ENCODE peak calls at places on chromosomes 11 and 22, in four cellular contexts. V is H1, G is K562, B is HepG2. C is an unnamed sample.

GRCh38 chr22:38924197-38924952 is 33.0 kb upstream of the APOBEC3A start:
- DNase-seq in V (no peak), G (no peak), B (peak), C (peak)

GRCh38 chr22:17366830-17367229 is 2.4 kb upstream of the CECR2 start:
- DNase-seq in V (peak), G (peak), B (no peak), C (peak)

GRCh38 chr11:13183094-13183825 is 94.3 kb upstream of the BMAL1 start:
- DNase-seq in V (no peak), B (peak), G (no peak), C (no peak)

GRCh38 chr22:37172266-37173245 is 15.5 kb downstream of the C1QTNF6 start:
- DNase-seq in G (no peak), B (no peak), V (no peak), C (no peak)

GRCh38 chr11:59185412-59185811 is 13.5 kb downstream of the DTX4 start:
- DNase-seq in B (no peak), V (no peak), G (no peak), C (no peak)

GRCh38 chr11:61270354-61271070 is 24.6 kb downstream of the VWCE start:
- DNase-seq in B (no peak), G (no peak), V (no peak), C (no peak)

GRCh38 chr11:68357568-68357967 is 45.2 kb downstream of the LRP5 start:
- DNase-seq in B (no peak), G (no peak), V (no peak), C (no peak)

GRCh38 chr11:47078751-47079524 is 97.7 kb downstream of the ARFGAP2 start:
- DNase-seq in G (no peak), B (no peak), V (no peak), C (no peak)

GRCh38 chr11:75293903-75294302 is 53.3 kb downstream of the TPBGL start:
- DNase-seq in B (no peak), G (peak), V (no peak), C (no peak)

GRCh38 chr22:23751441-23751996 is 607 bp upstream of the ZNF70 start:
- DNase-seq in V (no peak), B (no peak), G (no peak), C (no peak)

DNA sequence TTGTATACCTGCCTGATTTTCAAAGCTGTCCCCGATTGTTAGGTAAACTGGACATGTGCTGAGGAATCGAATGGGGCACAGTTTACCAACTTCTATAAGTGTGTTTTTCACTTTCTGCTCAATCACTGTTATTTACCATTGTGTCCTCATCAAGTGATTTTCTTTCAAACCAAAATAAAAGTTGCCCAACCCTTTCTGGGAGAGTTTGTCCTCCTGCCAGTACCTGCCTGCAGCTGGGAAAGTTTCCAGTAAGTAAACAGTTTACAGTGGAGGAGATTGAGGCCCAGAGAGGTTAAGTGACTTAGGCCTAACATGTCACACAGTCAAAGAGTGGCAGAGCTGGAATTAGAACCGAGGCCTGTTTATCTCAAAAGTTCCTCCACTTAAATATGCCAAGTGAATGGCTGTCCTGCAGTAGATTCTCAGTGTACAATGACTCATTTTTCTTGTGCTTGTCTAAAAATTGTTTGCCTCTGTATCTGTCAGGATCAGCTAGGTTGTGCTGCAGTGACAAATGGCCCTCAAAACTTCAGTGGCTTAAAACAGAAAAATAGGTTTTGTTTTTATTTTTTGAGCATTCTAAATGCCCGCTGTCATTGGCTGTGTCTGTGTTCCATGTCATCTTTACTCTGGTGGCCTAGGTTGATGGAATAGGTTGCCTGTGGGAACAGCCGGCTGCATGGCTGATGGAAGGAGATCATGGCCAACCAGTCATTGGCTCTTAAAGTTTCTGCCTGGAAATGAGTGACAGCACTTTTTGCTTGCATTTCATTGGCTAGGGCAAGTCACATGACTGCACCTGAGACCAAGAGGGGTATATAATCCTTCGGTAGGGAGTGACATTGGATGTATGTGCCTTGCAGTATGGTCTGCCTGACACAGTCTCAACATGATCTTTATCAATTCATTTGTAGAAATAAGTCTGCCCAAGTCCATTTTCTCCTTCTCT is 61.8 kb upstream of the CRYBB3 start:
- DNase-seq in B (no peak), V (no peak), G (no peak), C (peak)
- TF ChIP-seq FOSL1 in B (no peak), V (no peak), G (no peak), C (no peak)

GRCh38 chr11:28342704-28343103 is 234.5 kb downstream of the METTL15 start:
- DNase-seq in V (no peak), B (no peak), G (no peak), C (no peak)
- H3K9ac ChIP-seq in V (no peak), B (no peak), G (no peak), C (no peak)

GRCh38 chr11:73372371-73372993 is 3.7 kb upstream of the RELT start:
- DNase-seq in B (peak), V (peak), G (no peak), C (peak)
- TF ChIP-seq CTCF in B (peak), V (peak), G (peak), C (peak)

GRCh38 chr11:122069946-122070345 is 46.1 kb downstream of the BLID start:
- DNase-seq in V (no peak), G (no peak), B (peak), C (no peak)
- TF ChIP-seq FOSL1 in V (no peak), G (no peak), B (no peak), C (no peak)

GRCh38 chr11:65311197-65311631 is 3.5 kb upstream of the CDC42EP2 start:
- DNase-seq in B (no peak), V (no peak), G (no peak), C (no peak)
- H3K9ac ChIP-seq in B (no peak), V (no peak), G (peak), C (no peak)

DNA sequence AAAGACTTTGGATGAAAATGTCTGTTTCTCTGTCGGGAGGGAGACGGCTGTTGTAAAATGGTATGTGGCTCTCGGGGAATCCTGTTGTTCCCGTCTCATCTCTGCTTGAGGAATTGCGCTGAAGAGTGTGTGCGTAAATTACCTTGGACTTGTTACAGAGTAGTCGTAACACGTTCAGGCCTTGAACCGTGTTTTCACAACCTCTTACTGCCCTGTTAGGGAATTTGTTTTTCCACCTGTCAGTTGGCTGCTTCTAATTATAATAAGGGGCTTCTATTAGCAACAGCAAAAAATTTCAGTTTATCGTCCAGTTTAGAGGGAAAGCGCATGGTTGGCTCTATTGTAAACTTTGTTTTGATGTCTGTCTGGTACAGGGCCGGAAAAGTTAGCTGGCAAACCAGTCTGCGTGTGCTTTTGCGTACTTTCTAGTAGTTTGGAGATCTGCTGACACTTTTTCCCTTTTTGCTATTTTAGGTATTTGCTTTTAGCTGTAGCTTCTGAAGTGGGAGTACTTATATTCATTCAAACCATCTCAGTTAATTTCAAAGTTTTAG is 1.5 kb downstream of the HIPK3 start:
- DNase-seq in G (no peak), B (peak), V (no peak), C (no peak)
- TF ChIP-seq CTCF in G (no peak), B (no peak), V (no peak), C (no peak)

GRCh38 chr11:57100638-57101312 is 81.0 kb upstream of the LRRC55 start:
- DNase-seq in B (no peak), V (no peak), G (no peak), C (no peak)
- TF ChIP-seq FOSL1 in B (no peak), V (no peak), G (no peak), C (no peak)

GRCh38 chr11:122741613-122742012 is 86.1 kb downstream of the UBASH3B start:
- DNase-seq in B (no peak), G (no peak), V (no peak), C (no peak)

GRCh38 chr11:122743949-122744876 is 88.7 kb downstream of the UBASH3B start:
- DNase-seq in G (no peak), V (no peak), B (no peak), C (no peak)

GRCh38 chr11:122742350-122742749 is 86.8 kb downstream of the UBASH3B start:
- DNase-seq in G (no peak), V (no peak), B (no peak), C (no peak)

GRCh38 chr11:122745111-122745510 is 89.6 kb downstream of the UBASH3B start:
- DNase-seq in B (no peak), G (no peak), V (no peak), C (no peak)

DNA sequence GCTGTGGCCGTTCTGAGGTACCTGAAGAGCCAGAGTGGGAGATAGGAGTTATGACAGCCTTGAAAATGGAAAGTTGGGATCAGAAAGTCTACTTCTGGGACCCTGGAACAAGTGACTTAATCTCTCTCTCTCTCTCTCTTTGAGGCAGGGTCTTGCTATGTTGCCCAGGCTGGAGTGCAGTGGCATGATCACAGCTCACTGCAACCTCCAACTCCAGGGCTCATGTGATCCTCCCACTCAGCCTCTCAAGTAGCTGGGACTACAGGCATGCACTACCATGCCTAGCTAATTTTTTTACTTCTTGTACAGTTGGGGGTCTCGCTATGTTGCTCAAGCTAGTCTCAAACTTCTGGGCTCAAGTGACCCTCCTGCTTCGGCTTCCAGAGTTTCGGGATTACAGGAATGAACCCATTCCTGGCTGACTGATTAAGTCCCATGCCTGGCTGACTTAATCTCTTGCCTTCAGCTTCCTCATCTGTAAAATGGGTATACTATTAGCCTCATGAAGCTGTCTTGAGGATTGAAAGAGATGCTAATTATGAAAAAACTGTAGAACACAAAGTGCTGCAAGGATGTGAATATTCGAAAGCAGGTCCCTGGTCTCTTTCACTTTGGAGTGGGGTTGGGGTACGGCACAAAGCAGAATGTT is 87.7 kb downstream of the UBASH3B start:
- DNase-seq in G (no peak), V (no peak), B (no peak), C (no peak)
- H3K9ac ChIP-seq in G (no peak), V (no peak), B (no peak), C (no peak)

GRCh38 chr11:117605331-117605730 is 191.7 kb downstream of the DSCAML1 start:
- DNase-seq in G (no peak), V (no peak), B (no peak), C (no peak)

GRCh38 chr11:117607449-117607848 is 189.6 kb downstream of the DSCAML1 start:
- DNase-seq in V (no peak), B (no peak), G (no peak), C (no peak)

GRCh38 chr11:117606211-117606610 is 190.8 kb downstream of the DSCAML1 start:
- DNase-seq in B (no peak), G (no peak), V (no peak), C (no peak)

GRCh38 chr11:117604349-117604995 is 192.5 kb downstream of the DSCAML1 start:
- DNase-seq in V (no peak), B (no peak), G (no peak), C (no peak)

GRCh38 chr11:117606807-117607206 is 190.2 kb downstream of the DSCAML1 start:
- DNase-seq in G (no peak), V (no peak), B (no peak), C (no peak)
- TF ChIP-seq CTCF in G (no peak), V (no peak), B (no peak), C (no peak)

GRCh38 chr11:129636926-129637325 is 178.7 kb upstream of the TMEM45B start:
- DNase-seq in V (no peak), G (no peak), B (no peak), C (no peak)

GRCh38 chr11:129637983-129638776 is 177.5 kb upstream of the TMEM45B start:
- DNase-seq in V (no peak), B (no peak), G (no peak), C (no peak)

GRCh38 chr11:129637473-129637872 is 178.2 kb upstream of the TMEM45B start:
- DNase-seq in V (no peak), B (no peak), G (no peak), C (no peak)

GRCh38 chr11:129640671-129641070 is 175.0 kb upstream of the TMEM45B start:
- DNase-seq in V (no peak), G (no peak), B (no peak), C (no peak)

DNA sequence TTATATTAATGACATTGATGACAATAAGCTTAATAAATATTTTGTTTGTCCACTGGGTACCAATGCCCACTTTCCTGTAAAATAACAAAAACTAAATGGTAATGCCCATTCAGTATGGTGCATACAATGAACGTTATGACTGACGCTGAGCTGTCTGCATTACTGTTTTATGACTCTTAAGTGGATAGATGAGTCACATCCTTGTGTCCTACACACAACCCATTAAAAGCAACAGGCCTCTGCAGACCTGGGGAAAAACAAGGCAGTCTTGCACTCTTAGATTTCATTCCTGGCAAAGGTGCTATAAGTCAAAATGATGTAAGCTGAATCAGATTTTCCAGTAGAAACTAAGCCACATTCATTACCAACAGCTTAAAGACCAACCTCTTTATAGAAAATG is 176.3 kb upstream of the TMEM45B start:
- DNase-seq in V (no peak), B (peak), G (no peak), C (peak)
- TF ChIP-seq FOSL1 in V (no peak), B (no peak), G (peak), C (peak)

C was measured in HCT116.